ENCODE peak calls at places on chromosomes 7 and 10, in six cellular contexts. E is naive thymus-derived CD4-positive, alpha-beta T cell; M is sigmoid colon; W is left ventricle myocardium inferior; H is heart right ventricle; T is psoas muscle. S is an unnamed sample. For H3K4me1, the result is how much of the 10 kb centered on the place peaks cover.

GRCh38 chr10:61529208-61529607 is 76.0 kb upstream of the TMEM26 start:
- DNase-seq in E (no peak), M (no peak), W (no peak), H (no peak), T (no peak), S (no peak)

GRCh38 chr10:132786279-132786528 is 257 bp upstream of the NKX6-2 start:
- DNase-seq in E (no peak), M (no peak), W (no peak), H (no peak), T (no peak), S (no peak)

GRCh38 chr10:12448729-12449391 is 99.5 kb downstream of the CAMK1D start:
- DNase-seq in E (peak), M (no peak), W (no peak), H (no peak), T (peak), S (peak)

GRCh38 chr10:78211476-78212110 is 177.9 kb downstream of the RPS24 start:
- DNase-seq in E (no peak), M (no peak), W (no peak), H (no peak), T (peak), S (no peak)

GRCh38 chr10:95413608-95414007 is 122.8 kb upstream of the PDLIM1 start:
- DNase-seq in E (no peak), M (no peak), W (no peak), H (no peak), T (no peak), S (no peak)

GRCh38 chr7:138932870-138933269 is 48.3 kb downstream of the KIAA1549 start:
- DNase-seq in E (no peak), M (no peak), W (no peak), H (no peak), T (no peak), S (no peak)

GRCh38 chr7:39609084-39609461 is 14.3 kb upstream of the RALA start:
- DNase-seq in E (no peak), M (no peak), W (no peak), H (no peak), T (peak), S (no peak)

GRCh38 chr10:79937661-79938226 is 11.2 kb downstream of the SFTPD start:
- DNase-seq in E (no peak), M (no peak), W (no peak), H (no peak), T (no peak), S (no peak)

GRCh38 chr7:20199015-20199737 is 18.0 kb downstream of the MACC1 start:
- DNase-seq in E (no peak), M (no peak), W (peak), H (peak), T (peak), S (no peak)

GRCh38 chr7:20598479-20599419 is 16.7 kb upstream of the ABCB5 start:
- DNase-seq in E (peak), M (no peak), W (no peak), H (no peak), T (no peak), S (no peak)

GRCh38 chr7:28389504-28390385 is 22.6 kb upstream of the CREB5 start:
- DNase-seq in E (peak), M (no peak), W (no peak), H (no peak), T (no peak), S (peak)

GRCh38 chr7:14834888-14835287 is 67.7 kb downstream of the DGKB start:
- DNase-seq in E (no peak), M (no peak), W (no peak), H (no peak), T (no peak), S (no peak)

GRCh38 chr7:99020413-99020715 is 123.5 kb downstream of the SMURF1 start:
- DNase-seq in E (no peak), M (no peak), W (no peak), H (no peak), T (no peak), S (no peak)

GRCh38 chr7:134766779-134767566 is 12.5 kb upstream of the CALD1 start:
- DNase-seq in E (no peak), M (no peak), W (no peak), H (no peak), T (no peak), S (no peak)

GRCh38 chr10:71989658-71990454 is 25.7 kb downstream of the CHST3 start:
- DNase-seq in E (no peak), M (no peak), W (no peak), H (no peak), T (no peak), S (no peak)

GRCh38 chr7:107505997-107506682 is 36.3 kb downstream of the GPR22 start:
- DNase-seq in E (no peak), M (no peak), W (no peak), H (no peak), T (no peak), S (no peak)

GRCh38 chr10:32692174-32692573 is 246.2 kb downstream of the CCDC7 start:
- DNase-seq in E (no peak), M (no peak), W (no peak), H (no peak), T (no peak), S (no peak)

GRCh38 chr10:112991888-112992491 is 41.9 kb downstream of the TCF7L2 start:
- DNase-seq in E (no peak), M (no peak), W (no peak), H (no peak), T (no peak), S (no peak)

GRCh38 chr10:6423413-6424170 is 156.5 kb downstream of the PRKCQ start:
- DNase-seq in E (no peak), M (no peak), W (no peak), H (no peak), T (no peak), S (no peak)

GRCh38 chr7:5094641-5095040 is 49.0 kb downstream of the RBAK start:
- DNase-seq in E (no peak), M (no peak), W (no peak), H (no peak), T (no peak), S (no peak)

GRCh38 chr10:48648172-48648942 is 36.3 kb upstream of the WDFY4 start:
- DNase-seq in E (no peak), M (no peak), W (no peak), H (no peak), T (no peak), S (no peak)

GRCh38 chr10:117320050-117320665 is 55.1 kb downstream of the PDZD8 start:
- DNase-seq in E (peak), M (no peak), W (no peak), H (no peak), T (no peak), S (peak)

GRCh38 chr10:69407621-69408301 is 9.0 kb downstream of the TACR2 start:
- DNase-seq in E (peak), M (no peak), W (no peak), H (no peak), T (no peak), S (peak)

GRCh38 chr10:114310346-114310745 is 71.3 kb downstream of the VWA2 start:
- DNase-seq in E (no peak), M (peak), W (no peak), H (no peak), T (no peak), S (no peak)

GRCh38 chr10:116621476-116621875 is 723 bp downstream of the PNLIPRP2 start:
- DNase-seq in E (no peak), M (no peak), W (no peak), H (no peak), T (no peak), S (no peak)

GRCh38 chr10:15201589-15202300 is 33.3 kb upstream of the NMT2 start:
- DNase-seq in E (no peak), M (peak), W (no peak), H (no peak), T (no peak), S (no peak)

GRCh38 chr10:114271779-114272167 is 32.7 kb downstream of the VWA2 start:
- DNase-seq in E (no peak), M (peak), W (no peak), H (no peak), T (peak), S (no peak)

GRCh38 chr7:56105508-56105907 is 768 bp downstream of the CHCHD2 start:
- DNase-seq in E (peak), M (no peak), W (no peak), H (no peak), T (no peak), S (peak)

GRCh38 chr10:112215342-112215774 is 31.8 kb upstream of the GPAM start:
- DNase-seq in E (no peak), M (no peak), W (no peak), H (no peak), T (peak), S (no peak)

GRCh38 chr10:45254892-45255291 is 60.5 kb downstream of the OR13A1 start:
- DNase-seq in E (no peak), M (no peak), W (no peak), H (no peak), T (no peak), S (no peak)

GRCh38 chr10:80462986-80463741 is 9.1 kb downstream of the TSPAN14 start:
- DNase-seq in E (no peak), M (peak), W (no peak), H (no peak), T (no peak), S (no peak)

GRCh38 chr7:74220229-74220628 is 10.4 kb downstream of the LAT2 start:
- DNase-seq in E (no peak), M (no peak), W (no peak), H (no peak), T (no peak), S (no peak)

GRCh38 chr7:74216361-74216761 is 6.6 kb downstream of the LAT2 start:
- DNase-seq in E (no peak), M (no peak), W (no peak), H (no peak), T (no peak), S (no peak)

GRCh38 chr7:74217455-74218342 is 7.9 kb downstream of the LAT2 start:
- DNase-seq in E (no peak), M (no peak), W (no peak), H (no peak), T (no peak), S (no peak)

GRCh38 chr7:74219416-74219815 is 9.6 kb downstream of the LAT2 start:
- DNase-seq in E (no peak), M (no peak), W (no peak), H (no peak), T (no peak), S (no peak)

DNA sequence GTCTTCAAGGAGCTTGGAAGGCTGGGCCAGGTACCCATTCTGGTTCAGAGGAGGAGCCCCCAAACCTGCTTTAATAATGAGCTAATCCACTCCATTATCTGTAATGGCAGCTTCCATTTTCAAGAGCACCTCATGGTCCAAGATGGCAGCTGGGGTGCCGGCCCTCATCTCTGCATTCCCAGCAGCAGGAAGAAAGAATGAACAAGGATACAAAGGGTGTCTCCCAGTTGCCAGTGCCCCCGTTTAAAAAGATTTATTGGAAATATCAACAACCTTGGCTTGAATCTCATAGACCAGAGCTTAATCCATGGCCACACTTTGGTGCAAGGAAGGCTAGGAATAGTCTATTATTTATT is 8.5 kb downstream of the LAT2 start:
- DNase-seq in E (no peak), M (no peak), W (no peak), H (no peak), T (no peak), S (no peak)
- H3K4me1 ChIP-seq in E (under half), M (under half), W (under half), H (under half), T (under half), S (under half)

GRCh38 chr10:124700293-124701037 is 43.7 kb downstream of the FAM53B start:
- DNase-seq in E (no peak), M (no peak), W (no peak), H (no peak), T (no peak), S (no peak)

GRCh38 chr10:124697837-124698559 is 46.2 kb downstream of the FAM53B start:
- DNase-seq in E (no peak), M (no peak), W (no peak), H (no peak), T (no peak), S (peak)

GRCh38 chr10:124697443-124697836 is 46.7 kb downstream of the FAM53B start:
- DNase-seq in E (no peak), M (no peak), W (no peak), H (no peak), T (no peak), S (no peak)

GRCh38 chr10:124699471-124700292 is 44.5 kb downstream of the FAM53B start:
- DNase-seq in E (no peak), M (no peak), W (peak), H (no peak), T (peak), S (no peak)

GRCh38 chr10:124698560-124699470 is 45.4 kb downstream of the FAM53B start:
- DNase-seq in E (no peak), M (no peak), W (no peak), H (no peak), T (no peak), S (no peak)
- H3K4me1 ChIP-seq in E (half or more), M (half or more), W (half or more), H (half or more), T (half or more), S (half or more)

DNA sequence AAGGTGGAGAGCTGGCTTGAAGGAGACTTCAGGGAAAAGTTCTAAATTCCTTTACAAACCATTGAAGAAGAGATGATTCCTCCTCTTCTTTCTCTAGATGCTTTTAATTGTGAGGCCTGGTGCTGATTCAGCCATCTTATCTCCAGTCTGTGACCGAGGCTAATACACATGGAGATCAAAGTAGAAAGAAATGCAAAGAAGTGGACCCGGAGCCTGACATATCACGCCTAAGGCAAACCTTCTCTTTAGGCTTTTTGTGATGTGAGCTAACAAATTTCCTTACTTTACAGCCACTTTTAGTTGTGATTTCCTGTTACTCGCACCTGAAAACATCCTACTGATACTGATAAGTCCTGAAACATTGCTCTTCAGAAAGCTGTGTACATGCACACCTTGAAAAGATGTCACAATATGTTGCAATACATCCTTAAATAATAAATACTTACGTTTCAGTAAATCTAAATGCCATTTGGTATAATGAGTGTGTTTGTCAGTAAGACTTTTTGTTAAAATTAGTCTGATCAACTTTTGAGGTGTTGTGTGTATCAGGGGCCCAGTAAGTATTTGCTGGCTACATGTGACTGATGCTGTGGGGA is 192.4 kb downstream of the BAMBI start:
- DNase-seq in E (no peak), M (no peak), W (no peak), H (no peak), T (no peak), S (no peak)
- H3K4me1 ChIP-seq in E (under half), M (under half), W (under half), H (under half), T (under half), S (under half)

GRCh38 chr10:59376817-59377340 is 14.5 kb upstream of the FAM13C start:
- DNase-seq in E (no peak), M (no peak), W (no peak), H (no peak), T (no peak), S (no peak)

GRCh38 chr10:59372543-59372942 is 10.2 kb upstream of the FAM13C start:
- DNase-seq in E (no peak), M (no peak), W (no peak), H (no peak), T (no peak), S (no peak)

GRCh38 chr10:59381687-59382086 is 19.3 kb upstream of the FAM13C start:
- DNase-seq in E (no peak), M (no peak), W (no peak), H (no peak), T (no peak), S (no peak)

GRCh38 chr10:59373071-59373470 is 10.7 kb upstream of the FAM13C start:
- DNase-seq in E (no peak), M (no peak), W (no peak), H (no peak), T (no peak), S (no peak)

GRCh38 chr10:59375990-59376389 is 13.6 kb upstream of the FAM13C start:
- DNase-seq in E (no peak), M (no peak), W (no peak), H (no peak), T (no peak), S (no peak)
- H3K4me1 ChIP-seq in E (under half), M (under half), W (under half), H (under half), T (under half), S (under half)

GRCh38 chr10:119225288-119225687 is 17.9 kb downstream of the GRK5 start:
- DNase-seq in E (no peak), M (peak), W (no peak), H (no peak), T (no peak), S (no peak)
- H3K4me1 ChIP-seq in E (under half), M (under half), W (half or more), H (half or more), T (under half), S (under half)

DNA sequence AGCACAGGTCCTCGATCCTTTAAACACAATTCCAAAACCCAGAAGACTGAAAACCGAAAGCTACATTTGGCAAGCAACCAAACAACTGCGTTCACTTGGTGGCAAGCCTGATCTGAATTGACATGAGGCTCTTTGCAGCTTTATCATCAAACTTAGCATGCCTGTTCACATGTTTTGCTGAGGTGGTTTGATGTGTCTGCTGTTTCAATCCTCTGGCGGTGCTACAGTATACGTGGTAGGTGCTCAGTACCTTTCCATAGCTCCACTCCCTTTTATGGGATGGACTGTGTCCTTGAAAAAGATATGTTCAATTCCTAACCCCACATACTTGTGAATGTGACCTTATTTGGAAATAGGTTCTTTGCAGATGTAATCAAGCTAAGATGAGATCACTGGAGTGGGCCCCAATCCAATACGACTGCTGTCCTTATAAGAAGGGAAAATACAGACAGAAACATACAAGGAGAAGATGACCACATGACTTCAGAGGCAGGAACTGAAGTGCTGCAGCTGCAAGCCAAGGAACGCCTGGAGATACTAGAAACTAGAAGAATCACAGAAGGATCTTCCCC is 33.4 kb downstream of the CCDC6 start:
- DNase-seq in E (peak), M (peak), W (no peak), H (no peak), T (peak), S (no peak)
- H3K4me1 ChIP-seq in E (under half), M (half or more), W (under half), H (under half), T (under half), S (under half)

DNA sequence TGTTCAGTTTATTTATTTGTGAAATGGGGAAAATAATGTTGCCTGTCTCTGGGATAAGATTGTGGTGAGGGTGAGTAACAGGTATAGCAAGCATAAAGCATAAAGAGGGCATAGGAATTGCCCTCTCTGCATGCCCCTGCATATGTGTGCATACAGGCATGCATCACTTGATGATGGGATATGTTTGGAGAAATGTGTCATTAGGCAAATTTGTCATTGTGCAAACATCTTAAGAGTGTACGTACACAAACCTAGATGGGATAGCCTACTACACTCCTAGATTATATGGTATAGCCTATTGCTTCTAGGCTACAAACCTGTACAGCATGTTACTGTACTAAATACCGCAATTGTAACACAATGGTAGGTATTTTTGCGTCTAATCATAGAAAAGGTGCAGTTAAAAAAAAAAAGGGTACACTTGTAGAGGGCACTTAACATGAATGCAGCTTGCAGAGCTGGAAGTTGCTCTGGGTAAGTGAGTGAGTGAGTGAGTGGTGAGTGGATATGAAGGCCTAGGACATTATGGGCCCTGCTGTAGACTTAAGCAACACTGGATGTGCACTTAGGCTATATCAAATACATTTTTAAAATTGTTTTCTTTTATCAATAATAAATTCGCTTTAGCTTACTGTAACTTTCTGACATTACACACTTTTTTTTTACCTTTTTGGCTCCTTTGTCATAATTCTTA is 386.5 kb upstream of the ANKRD30A start:
- DNase-seq in E (no peak), M (no peak), W (no peak), H (no peak), T (no peak), S (no peak)
- H3K4me1 ChIP-seq in E (under half), M (under half), W (under half), H (under half), T (under half), S (under half)

DNA sequence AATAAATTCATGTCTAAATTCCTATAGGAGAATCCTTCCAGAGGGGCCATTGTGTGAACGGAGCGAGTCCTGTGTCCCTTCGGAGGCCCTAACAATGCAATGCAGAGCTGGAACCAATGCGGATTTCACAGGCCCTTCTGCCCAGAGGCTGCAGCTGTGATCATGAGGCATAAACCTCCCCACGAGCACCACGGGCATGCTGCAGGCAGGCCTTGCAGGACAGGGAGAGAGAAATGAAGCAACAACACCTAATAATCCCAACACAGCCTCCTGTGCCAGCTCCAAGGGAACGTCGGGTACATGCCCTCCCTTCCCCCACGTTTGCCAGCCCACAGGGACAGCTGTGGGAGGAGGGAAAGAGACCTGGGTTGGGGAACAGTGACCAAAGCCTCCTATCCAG is 74.4 kb downstream of the TNS3 start:
- DNase-seq in E (no peak), M (peak), W (no peak), H (no peak), T (peak), S (no peak)
- H3K4me1 ChIP-seq in E (under half), M (half or more), W (half or more), H (under half), T (under half), S (under half)

GRCh38 chr7:25208525-25209221 is 19.6 kb downstream of the NPVF start:
- DNase-seq in E (no peak), M (no peak), W (no peak), H (no peak), T (no peak), S (no peak)
- H3K4me1 ChIP-seq in E (under half), M (under half), W (under half), H (under half), T (under half), S (under half)